ENCODE peak calls at places on chromosomes 1 and 21, in four cellular contexts. Z is GM20000, H is neural crest cell, Y is endothelial cell. B is an unnamed sample.

GRCh38 chr1:228463559-228464455 is 23.4 kb upstream of the RNF187 start:
- DNase-seq in Z (peak; percentile 52), H (peak; percentile 37), Y (peak; percentile 31), B (peak; percentile 64)

GRCh38 chr1:231079166-231079565 is 39.1 kb upstream of the FAM89A start:
- DNase-seq in Z (no peak), H (no peak), Y (no peak), B (no peak)

GRCh38 chr1:208691012-208691411 is 446.8 kb upstream of the PLXNA2 start:
- DNase-seq in Z (peak; percentile 7), H (no peak), Y (no peak), B (no peak)

GRCh38 chr1:179105393-179105792 is 23.5 kb downstream of the TOR3A start:
- DNase-seq in Z (no peak), H (no peak), Y (no peak), B (no peak)

GRCh38 chr1:19232526-19232851 is 18.8 kb downstream of the EMC1 start:
- DNase-seq in Z (no peak), H (no peak), Y (no peak), B (no peak)

GRCh38 chr1:93900723-93901504 is 8.3 kb downstream of the GCLM start:
- DNase-seq in Z (no peak), H (no peak), Y (no peak), B (no peak)

GRCh38 chr1:204147392-204148097 is 4.3 kb downstream of the ETNK2 start:
- DNase-seq in Z (no peak), H (no peak), Y (no peak), B (no peak)

GRCh38 chr1:183472488-183473285 is at the start of gene SMG7:
- DNase-seq in Z (peak; percentile 31), H (peak; percentile 37), Y (no peak), B (peak; percentile 70)

GRCh38 chr1:26278835-26279597 is 870 bp upstream of the SH3BGRL3 start:
- DNase-seq in Z (peak; percentile 15), H (no peak), Y (no peak), B (peak; percentile 6)

GRCh38 chr1:235075121-235075954 is 53.3 kb downstream of the TOMM20 start:
- DNase-seq in Z (peak; percentile 73), H (no peak), Y (no peak), B (no peak)

GRCh38 chr1:214326406-214326805 is 45.4 kb downstream of the SMYD2 start:
- DNase-seq in Z (no peak), H (no peak), Y (no peak), B (no peak)

GRCh38 chr1:23555949-23556640 is 3.2 kb downstream of the ID3 start:
- DNase-seq in Z (no peak), H (no peak), Y (peak; percentile 29), B (peak; percentile 40)

GRCh38 chr1:23553206-23553895 is 6.0 kb downstream of the ID3 start:
- DNase-seq in Z (no peak), H (no peak), Y (no peak), B (no peak)

GRCh38 chr1:23553896-23554480 is 5.3 kb downstream of the ID3 start:
- DNase-seq in Z (no peak), H (no peak), Y (no peak), B (peak; percentile 44)

GRCh38 chr1:23555225-23555801 is 4.0 kb downstream of the ID3 start:
- DNase-seq in Z (no peak), H (no peak), Y (no peak), B (peak; percentile 47)

DNA sequence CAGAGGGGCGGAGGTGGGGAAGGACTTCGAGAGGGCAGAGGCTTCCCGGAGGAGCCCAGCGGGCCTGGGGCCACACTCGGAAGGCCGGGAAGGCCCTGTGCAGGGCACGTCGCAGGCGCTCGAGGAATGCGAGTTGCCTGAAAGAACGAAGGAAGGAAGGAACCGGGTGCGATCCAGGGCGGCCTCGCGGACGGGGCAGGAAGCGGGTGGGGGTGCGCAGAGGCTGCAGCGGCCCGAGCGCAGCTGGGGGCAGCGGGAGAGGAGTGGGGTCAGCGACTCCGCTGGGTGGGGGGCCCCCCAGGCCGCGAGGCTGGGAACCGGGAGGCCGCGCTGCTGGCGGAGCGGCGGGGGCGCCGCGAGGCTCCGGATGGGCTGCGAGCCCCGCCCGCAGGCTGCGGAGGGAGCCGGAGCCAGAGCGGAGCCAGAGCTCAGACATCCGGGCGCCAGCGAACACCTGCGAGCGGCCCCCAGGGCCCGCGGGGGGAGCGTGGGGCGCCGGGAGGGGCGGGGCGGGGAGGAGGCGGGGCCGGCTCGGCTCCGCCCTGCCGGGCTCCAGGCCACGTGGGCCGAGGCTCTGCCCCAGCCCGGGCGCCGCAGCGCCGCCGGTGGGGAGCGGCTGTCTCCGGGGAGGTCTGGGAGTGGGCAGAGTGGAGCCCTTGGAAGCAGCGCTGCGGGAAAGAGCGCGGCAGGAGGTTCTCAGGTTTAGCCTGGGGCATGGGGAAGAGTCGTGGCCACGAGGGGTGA is 4.6 kb downstream of the ID3 start:
- DNase-seq in Z (peak; percentile 97), H (peak; percentile 75), Y (peak; percentile 93), B (peak; percentile 91)
- TF ChIP-seq CTCF in Z (no peak), H (peak; percentile 39), Y (no peak), B (no peak)

GRCh38 chr1:9183898-9184297 is 50.7 kb upstream of the H6PD start:
- DNase-seq in Z (no peak), H (no peak), Y (no peak), B (no peak)

GRCh38 chr1:9182784-9183257 is 51.8 kb upstream of the H6PD start:
- DNase-seq in Z (peak; percentile 81), H (no peak), Y (peak; percentile 18), B (peak; percentile 33)

GRCh38 chr1:9183441-9183840 is 51.1 kb upstream of the H6PD start:
- DNase-seq in Z (no peak), H (no peak), Y (no peak), B (no peak)

GRCh38 chr1:9181176-9181906 is 52.4 kb upstream of the GPR157 start:
- DNase-seq in Z (peak; percentile 90), H (peak; percentile 86), Y (peak; percentile 93), B (peak; percentile 92)

GRCh38 chr1:9181990-9182783 is 52.4 kb upstream of the H6PD start:
- DNase-seq in Z (peak; percentile 83), H (no peak), Y (peak; percentile 58), B (peak; percentile 69)
- TF ChIP-seq CTCF in Z (peak; percentile 38), H (peak; percentile 32), Y (no peak), B (peak; percentile 10)

GRCh38 chr1:161082996-161083742 is 6.2 kb downstream of the NECTIN4 start:
- DNase-seq in Z (no peak), H (no peak), Y (no peak), B (peak; percentile 23)
- TF ChIP-seq CTCF in Z (no peak), H (no peak), Y (no peak), B (no peak)

DNA sequence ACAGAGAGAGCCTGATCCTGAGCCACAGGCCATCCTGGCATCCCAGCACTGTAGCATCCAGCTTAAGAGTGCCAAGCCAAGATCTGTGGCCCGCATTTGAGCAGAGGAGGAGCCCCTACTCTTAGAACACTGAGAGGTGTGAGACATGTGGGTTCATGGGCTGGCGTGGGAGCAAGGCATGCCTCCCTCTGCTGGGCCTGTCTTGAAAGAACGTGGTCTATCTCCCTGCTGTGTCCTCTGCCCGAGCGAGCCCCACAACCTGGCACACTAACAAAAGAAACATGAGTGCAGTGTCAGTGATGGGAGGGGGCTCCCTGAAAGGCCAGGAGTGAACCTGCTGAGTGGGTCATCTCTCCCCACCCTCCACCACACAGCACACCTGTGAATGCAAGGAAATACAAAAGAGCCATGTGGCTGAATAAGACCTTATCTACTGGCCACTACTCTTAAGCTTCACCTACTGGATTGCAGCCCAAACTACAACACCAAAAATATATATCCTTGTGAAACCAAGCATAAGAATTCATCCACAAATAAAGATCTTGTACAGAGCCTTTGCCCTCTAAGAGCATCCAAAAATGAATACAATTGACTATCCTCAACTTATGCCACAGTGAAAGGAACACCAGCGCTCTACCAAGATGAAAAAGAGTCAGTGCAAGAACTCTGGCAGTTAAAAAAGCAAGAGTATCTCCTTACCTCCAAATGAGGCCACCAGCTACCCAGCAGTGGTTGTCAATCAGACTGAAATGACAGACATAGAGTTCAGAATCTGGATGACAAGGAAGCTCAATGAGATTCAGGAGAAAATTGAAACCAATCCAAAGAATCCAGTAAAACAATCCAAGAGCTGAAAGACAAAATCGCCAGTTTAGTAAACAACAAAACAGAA is 259.4 kb upstream of the DAB1 start:
- DNase-seq in Z (no peak), H (no peak), Y (no peak), B (no peak)
- TF ChIP-seq CTCF in Z (no peak), H (no peak), Y (no peak), B (no peak)

GRCh38 chr1:109080441-109081082 is 4.8 kb upstream of the TAF13 start:
- DNase-seq in Z (no peak), H (no peak), Y (no peak), B (no peak)

GRCh38 chr1:109078317-109078716 is 2.5 kb upstream of the TAF13 start:
- DNase-seq in Z (no peak), H (no peak), Y (no peak), B (no peak)

GRCh38 chr1:109079240-109079622 is 3.4 kb upstream of the TAF13 start:
- DNase-seq in Z (no peak), H (no peak), Y (no peak), B (no peak)

DNA sequence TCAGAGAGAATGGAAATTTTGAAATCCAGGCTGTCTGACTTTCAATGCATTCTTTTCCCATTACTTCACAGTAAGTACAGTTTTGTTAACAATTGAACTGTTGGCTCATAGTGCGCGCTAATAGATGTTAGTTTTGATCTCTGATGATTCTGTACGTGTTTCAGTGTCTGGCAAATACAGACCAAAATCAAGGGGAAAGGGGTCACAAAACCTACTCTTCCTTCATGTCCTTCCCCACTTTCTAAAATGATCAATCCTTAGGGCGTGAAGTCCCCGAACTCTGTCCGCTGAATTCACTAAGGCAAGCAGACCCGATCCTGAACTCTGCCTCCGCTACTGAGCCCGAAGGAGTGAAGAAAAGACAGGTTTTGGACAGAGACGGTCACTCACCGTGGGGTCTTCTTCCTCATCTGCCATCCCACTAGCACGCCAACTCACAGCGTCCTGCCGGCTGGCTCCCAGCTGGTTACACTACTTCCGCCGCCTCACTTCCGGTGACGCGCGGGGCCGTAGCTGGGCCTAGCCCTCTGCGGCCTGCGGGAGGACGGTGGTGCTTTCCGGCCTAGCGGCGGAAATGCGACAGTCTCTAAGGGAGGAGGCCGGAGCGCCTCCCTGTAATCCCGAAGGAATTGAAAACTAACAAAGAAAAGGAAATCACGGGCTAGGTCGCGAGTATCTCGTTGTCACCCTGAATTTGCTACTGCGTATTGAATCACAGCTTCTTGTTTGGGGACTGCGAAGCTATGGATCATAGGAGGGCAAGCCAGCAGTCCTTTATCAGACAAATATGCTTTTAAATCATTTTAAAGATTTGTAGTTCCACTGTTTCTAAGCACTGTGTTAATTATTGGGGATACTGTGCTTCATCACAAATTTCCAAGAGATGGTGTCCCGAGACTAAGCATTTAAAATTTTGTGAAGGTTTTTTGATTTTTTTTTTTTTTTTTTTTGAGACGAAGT is at the start of gene TAF13:
- DNase-seq in Z (peak; percentile 96), H (peak; percentile 83), Y (peak; percentile 97), B (peak; percentile 90)
- TF ChIP-seq CTCF in Z (no peak), H (peak; percentile 43), Y (no peak), B (no peak)

DNA sequence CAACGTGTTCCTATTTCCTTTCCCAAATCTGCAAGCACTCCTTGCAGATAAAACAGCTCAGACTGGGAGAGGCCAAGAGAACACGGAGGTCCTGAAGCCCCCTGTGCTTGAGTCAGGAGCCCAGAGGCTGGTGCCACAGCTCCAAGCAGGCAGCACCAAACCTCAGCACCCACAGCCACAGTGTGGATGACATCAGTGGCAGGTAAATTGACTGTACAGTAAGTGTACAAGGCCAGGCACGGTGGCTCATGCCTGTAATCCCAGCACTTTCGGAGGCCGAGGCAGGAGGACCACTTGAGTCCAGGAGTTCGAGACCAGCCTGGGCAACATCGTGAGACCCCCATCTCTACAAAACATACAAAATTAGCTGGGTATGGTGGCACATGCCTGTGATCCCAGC is 1.9 kb upstream of the COL6A1 start:
- DNase-seq in Z (no peak), H (no peak), Y (no peak), B (peak; percentile 2)
- TF ChIP-seq CTCF in Z (no peak), H (no peak), Y (no peak), B (no peak)

B was measured in nephron progenitor cell.